ENCODE peak calls at places on chromosomes 12 and 14, in four cellular contexts. C is left colon, O is A172, X is T-helper 17 cell. N is an unnamed sample.

GRCh38 chr14:62824086-62824485 is 221.2 kb downstream of the KCNH5 start:
- DNase-seq in X (no peak), O (no peak), C (no peak), N (no peak)

GRCh38 chr14:26414933-26415332 is 182.9 kb downstream of the NOVA1 start:
- DNase-seq in C (no peak), O (no peak), X (no peak), N (no peak)

GRCh38 chr12:132083731-132084641 is 60.1 kb downstream of the DDX51 start:
- DNase-seq in C (peak; percentile 86), O (peak; percentile 90), X (peak; percentile 90), N (peak; percentile 83)

GRCh38 chr12:100267603-100268281 is 765 bp downstream of the SCYL2 start:
- DNase-seq in C (no peak), O (peak; percentile 16), X (no peak), N (peak; percentile 42)

GRCh38 chr14:58059121-58059520 is 92.9 kb downstream of the ARMH4 start:
- DNase-seq in X (no peak), C (no peak), O (no peak), N (no peak)

GRCh38 chr12:49825971-49826421 is 2.2 kb downstream of the NCKAP5L start:
- DNase-seq in C (no peak), X (no peak), O (no peak), N (no peak)

GRCh38 chr12:124567035-124567672 is at the start of gene NCOR2:
- DNase-seq in C (no peak), X (peak; percentile 51), O (no peak), N (peak; percentile 51)

GRCh38 chr12:82832981-82833380 is 146.3 kb downstream of the TMTC2 start:
- DNase-seq in X (no peak), O (no peak), C (no peak), N (no peak)

N was measured in T-helper 2 cell.